ENCODE peak calls at places on chromosomes 6 and 20, in eight cellular contexts. E is fibroblast of villous mesenchyme; J is PC-3; M is PC-9; D is HT1080; Y is stimulated activated CD4-positive, alpha-beta T cell treated with anti-CD3 and anti-CD28 coated beads, Interleukin-1b, Interleukin-23, amount 100 ng/mL, for 1 hour; K is neural crest cell; Z is activated T-helper 1 cell treated with anti-CD3 and anti-CD28 coated beads, Interleukin-2, amount 50 U/mL, for 16 hours. O is an unnamed sample.

GRCh38 chr6:37663016-37663810 is 34.5 kb downstream of the MDGA1 start:
- DNase-seq in E (peak), J (no peak), M (no peak), D (no peak), Y (no peak), K (no peak), Z (no peak), O (no peak)

GRCh38 chr20:3563548-3564177 is 92.8 kb downstream of the ATRN start:
- DNase-seq in E (peak), J (peak), M (no peak), D (peak), Y (no peak), K (no peak), Z (no peak), O (peak)

GRCh38 chr20:59994697-59995122 is 36.5 kb downstream of the CDH26 start:
- DNase-seq in E (no peak), J (peak), M (peak), D (peak), Y (no peak), K (no peak), Z (no peak), O (no peak)

GRCh38 chr6:1423578-1423977 is 34.2 kb downstream of the FOXF2 start:
- DNase-seq in E (peak), J (no peak), M (no peak), D (no peak), Y (no peak), K (no peak), Z (no peak), O (no peak)

GRCh38 chr20:9329356-9330092 is 184.9 kb upstream of the LAMP5 start:
- DNase-seq in E (no peak), J (no peak), M (no peak), D (no peak), Y (no peak), K (no peak), Z (no peak), O (no peak)

GRCh38 chr20:16587066-16587465 is 13.8 kb upstream of the KIF16B start:
- DNase-seq in E (no peak), J (no peak), M (no peak), D (no peak), Y (no peak), K (no peak), Z (no peak), O (no peak)

GRCh38 chr20:8933391-8933807 is 135.5 kb upstream of the PLCB4 start:
- DNase-seq in E (no peak), J (no peak), M (no peak), D (no peak), Y (no peak), K (no peak), Z (no peak), O (no peak)

GRCh38 chr6:167079853-167080297 is 43.0 kb upstream of the CCR6 start:
- DNase-seq in E (no peak), J (no peak), M (no peak), D (no peak), Y (peak), K (no peak), Z (peak), O (no peak)

GRCh38 chr6:31180500-31180899 is 10.0 kb upstream of the POU5F1 start:
- DNase-seq in E (peak), J (no peak), M (no peak), D (peak), Y (no peak), K (no peak), Z (peak), O (no peak)

GRCh38 chr6:52576392-52577021 is 353 bp downstream of the TRAM2 start:
- DNase-seq in E (peak), J (peak), M (peak), D (peak), Y (no peak), K (peak), Z (peak), O (peak)

O was measured in NCI-H345.